ENCODE peak calls at places on chromosomes 11 and 22, in four cellular contexts. U is spleen; Q is activated CD8-positive, alpha-beta T cell treated with anti-CD3 and anti-CD28 coated beads for 36 hours; J is stimulated activated CD4-positive, alpha-beta T cell treated with anti-CD3 and anti-CD28 coated beads, Interleukin-1b, Interleukin-23, amount 100 ng/mL, for 1 hour. Z is an unnamed sample.

GRCh38 chr11:77203901-77204755 is 76.1 kb downstream of the MYO7A start:
- DNase-seq in U (peak), Q (no peak), J (no peak), Z (peak)

GRCh38 chr11:60939828-60940227 is 12.1 kb downstream of the SLC15A3 start:
- DNase-seq in U (no peak), Q (no peak), J (no peak), Z (no peak)

GRCh38 chr11:1863352-1864215 is 10.7 kb downstream of the LSP1 start:
- DNase-seq in U (peak), Q (no peak), J (no peak), Z (no peak)

GRCh38 chr22:19986011-19986409 is 30.6 kb downstream of the ARVCF start:
- DNase-seq in U (no peak), Q (no peak), J (no peak), Z (no peak)

GRCh38 chr22:33908201-33909074 is 11.8 kb downstream of the LARGE1 start:
- DNase-seq in U (no peak), Q (no peak), J (no peak), Z (no peak)

GRCh38 chr11:209275-210121 is 2.0 kb downstream of the RIC8A start:
- DNase-seq in U (peak), Q (no peak), J (no peak), Z (no peak)

GRCh38 chr11:55719608-55720160 is 53.6 kb upstream of the OR5D13 start:
- DNase-seq in U (no peak), Q (no peak), J (no peak), Z (no peak)

GRCh38 chr11:925496-926301 is at the start of gene AP2A2:
- DNase-seq in U (peak), Q (peak), J (peak), Z (peak)

GRCh38 chr11:65499713-65500261 is 942 bp downstream of the MALAT1 start:
- DNase-seq in U (no peak), Q (no peak), J (no peak), Z (peak)

GRCh38 chr11:11265994-11266606 is 87.0 kb downstream of the CSNK2A3 start:
- DNase-seq in U (no peak), Q (peak), J (peak), Z (peak)

GRCh38 chr11:126079640-126080205 is 17.1 kb upstream of the CDON start:
- DNase-seq in U (no peak), Q (no peak), J (no peak), Z (no peak)

GRCh38 chr11:121274332-121274991 is 18.1 kb upstream of the SC5D start:
- DNase-seq in U (no peak), Q (no peak), J (no peak), Z (no peak)

GRCh38 chr11:94511932-94512781 is at the start of gene C11orf97:
- DNase-seq in U (peak), Q (peak), J (peak), Z (peak)

GRCh38 chr22:25661067-25661466 is 80.9 kb upstream of the MYO18B start:
- DNase-seq in U (no peak), Q (no peak), J (no peak), Z (no peak)

GRCh38 chr11:113444469-113445122 is 30.6 kb downstream of the DRD2 start:
- DNase-seq in U (no peak), Q (no peak), J (no peak), Z (no peak)

Z was measured in MM.1S.